ENCODE peak calls at places on chromosomes 12 and 14, in eight cellular contexts. R is neural progenitor cell, B is HCT116, E is hepatocyte, Z is PC-3, U is GM23338, J is SK-N-SH, X is OCI-LY7. C is an unnamed sample. For H3K4me1, the result is how much of the 10 kb centered on the place peaks cover.

GRCh38 chr12:53327435-53328042 is 6.1 kb upstream of the AAAS start:
- DNase-seq in Z (peak), R (no peak), U (peak), X (peak), B (no peak), E (no peak), J (peak), C (no peak)

GRCh38 chr12:32208355-32208754 is 101.7 kb downstream of the BICD1 start:
- DNase-seq in X (no peak), E (no peak), R (no peak), J (no peak), Z (no peak), B (no peak), U (no peak), C (no peak)

GRCh38 chr14:75884198-75884611 is 97.6 kb downstream of the TGFB3 start:
- DNase-seq in B (no peak), R (peak), Z (peak), E (no peak), U (peak), J (peak), X (no peak), C (no peak)

GRCh38 chr14:95953111-95953724 is 76.6 kb downstream of the TUNAR start:
- DNase-seq in U (peak), Z (no peak), E (peak), R (peak), X (peak), J (no peak), B (no peak), C (no peak)

GRCh38 chr12:88336071-88336768 is 194.1 kb downstream of the TMTC3 start:
- DNase-seq in X (no peak), R (peak), U (no peak), J (no peak), Z (no peak), E (no peak), B (no peak), C (no peak)

GRCh38 chr12:31339831-31340622 is 14.1 kb upstream of the SINHCAF start:
- DNase-seq in Z (peak), J (no peak), E (no peak), R (no peak), B (no peak), U (peak), X (no peak), C (no peak)

GRCh38 chr14:93073833-93074769 is 41.6 kb downstream of the ITPK1 start:
- DNase-seq in E (no peak), U (no peak), X (peak), Z (no peak), J (no peak), R (no peak), B (no peak), C (no peak)

GRCh38 chr14:103250888-103251287 is 83.1 kb upstream of the EIF5 start:
- DNase-seq in E (no peak), R (no peak), B (no peak), J (no peak), U (no peak), X (no peak), Z (peak), C (no peak)

GRCh38 chr14:104567957-104568225 is 11.7 kb upstream of the C14orf180 start:
- DNase-seq in E (no peak), B (no peak), U (no peak), Z (no peak), X (no peak), J (no peak), R (no peak), C (no peak)

GRCh38 chr12:2324375-2324774 is 271.6 kb downstream of the CACNA1C start:
- DNase-seq in X (no peak), J (no peak), E (no peak), Z (no peak), R (no peak), U (no peak), B (no peak), C (no peak)

GRCh38 chr12:25775968-25776367 is 182.5 kb upstream of the RASSF8 start:
- DNase-seq in U (no peak), B (no peak), X (no peak), J (peak), R (no peak), Z (peak), E (peak), C (no peak)

GRCh38 chr12:26434299-26434915 is 239.0 kb downstream of the SSPN start:
- DNase-seq in U (peak), J (peak), B (peak), E (peak), Z (peak), X (peak), R (peak), C (peak)

GRCh38 chr12:112977139-112977538 is 1.2 kb upstream of the OAS2 start:
- DNase-seq in B (no peak), R (no peak), Z (no peak), J (no peak), X (no peak), E (no peak), U (no peak), C (no peak)

GRCh38 chr14:92451755-92452154 is 61.8 kb upstream of the RIN3 start:
- DNase-seq in B (no peak), J (no peak), X (no peak), E (no peak), R (no peak), Z (no peak), U (no peak), C (no peak)

GRCh38 chr12:27975222-27976136 is 2.9 kb upstream of the PTHLH start:
- DNase-seq in E (peak), B (no peak), Z (peak), U (peak), R (peak), J (peak), X (no peak), C (no peak)

GRCh38 chr14:69056389-69056788 is 77.3 kb upstream of the ACTN1 start:
- DNase-seq in R (no peak), J (peak), E (peak), U (peak), Z (no peak), B (peak), X (no peak), C (no peak)

GRCh38 chr14:35347323-35348043 is 55.3 kb downstream of the PSMA6 start:
- DNase-seq in E (peak), R (peak), X (no peak), Z (no peak), B (no peak), J (peak), U (peak), C (no peak)

GRCh38 chr12:77166711-77167110 is 101.3 kb upstream of the E2F7 start:
- DNase-seq in X (no peak), E (no peak), B (no peak), U (no peak), J (no peak), Z (peak), R (no peak), C (no peak)

GRCh38 chr12:31029466-31029865 is 44.2 kb upstream of the DDX11 start:
- DNase-seq in B (no peak), E (no peak), X (peak), U (no peak), Z (no peak), R (no peak), J (no peak), C (no peak)

GRCh38 chr14:105146181-105146975 is 22.2 kb downstream of the JAG2 start:
- DNase-seq in J (no peak), E (no peak), X (no peak), U (no peak), Z (no peak), R (no peak), B (no peak), C (no peak)

GRCh38 chr12:57027011-57027804 is 10.9 kb upstream of the TAC3 start:
- DNase-seq in Z (no peak), R (no peak), E (no peak), X (no peak), U (no peak), B (no peak), J (peak), C (no peak)

GRCh38 chr12:45231515-45232145 is 15.7 kb downstream of the ANO6 start:
- DNase-seq in R (no peak), J (no peak), B (no peak), Z (peak), X (no peak), U (no peak), E (no peak), C (no peak)

GRCh38 chr12:27838543-27838942 is 58.5 kb upstream of the MANSC4 start:
- DNase-seq in X (no peak), U (no peak), J (no peak), E (no peak), Z (no peak), B (no peak), R (no peak), C (no peak)

GRCh38 chr12:45725631-45726593 is 3.6 kb upstream of the ARID2 start:
- DNase-seq in E (peak), B (no peak), X (peak), U (peak), R (peak), Z (peak), J (peak), C (peak)

GRCh38 chr14:30958555-30959407 is 66.7 kb upstream of the AP4S1 start:
- DNase-seq in Z (no peak), E (no peak), J (no peak), B (no peak), U (no peak), X (no peak), R (no peak), C (no peak)

GRCh38 chr14:96167224-96168148 is 37.2 kb upstream of the BDKRB2 start:
- DNase-seq in X (no peak), Z (peak), U (no peak), E (peak), R (no peak), J (no peak), B (no peak), C (no peak)

GRCh38 chr12:39619660-39620433 is at the start of gene ABCD2:
- DNase-seq in R (peak), X (peak), Z (peak), U (peak), J (peak), B (peak), E (peak), C (peak)

GRCh38 chr14:59280961-59281360 is 92.5 kb downstream of the DAAM1 start:
- DNase-seq in B (no peak), X (no peak), E (no peak), R (no peak), U (no peak), J (no peak), Z (no peak), C (no peak)

GRCh38 chr14:32608880-32609279 is 279.8 kb downstream of the AKAP6 start:
- DNase-seq in U (no peak), X (no peak), E (no peak), B (no peak), J (no peak), R (peak), Z (peak), C (no peak)

GRCh38 chr14:32606297-32606696 is 277.2 kb downstream of the AKAP6 start:
- DNase-seq in B (no peak), R (no peak), E (no peak), J (no peak), X (no peak), Z (peak), U (no peak), C (no peak)

GRCh38 chr14:32607399-32607798 is 278.3 kb downstream of the AKAP6 start:
- DNase-seq in Z (no peak), J (peak), X (no peak), B (no peak), U (no peak), E (no peak), R (no peak), C (no peak)

GRCh38 chr14:32609388-32609787 is 280.3 kb downstream of the AKAP6 start:
- DNase-seq in B (no peak), E (no peak), J (no peak), U (no peak), X (no peak), Z (no peak), R (no peak), C (no peak)

GRCh38 chr14:32611752-32612151 is 282.7 kb downstream of the AKAP6 start:
- DNase-seq in B (no peak), Z (peak), U (no peak), X (no peak), R (no peak), J (no peak), E (no peak), C (no peak)
- TF ChIP-seq EZH2phosphoT487 in B (no peak), Z (no peak), U (no peak), X (no peak), R (no peak), J (no peak), E (no peak), C (no peak)

GRCh38 chr14:72104011-72104613 is 171.9 kb downstream of the RGS6 start:
- DNase-seq in U (peak), B (peak), E (peak), J (peak), R (peak), X (peak), Z (peak), C (no peak)
- TF ChIP-seq CTCF in U (peak), B (peak), E (peak), J (peak), R (peak), X (peak), Z (peak), C (peak)

GRCh38 chr12:55827806-55828205 is 1.6 kb downstream of the DNAJC14 start:
- DNase-seq in Z (no peak), R (no peak), U (no peak), X (no peak), E (no peak), J (no peak), B (no peak), C (no peak)
- H3K4me1 ChIP-seq in Z (under half), R (under half), U (under half), X (under half), E (under half), J (under half), B (under half), C (under half)

GRCh38 chr14:79764288-79764687 is 447.0 kb downstream of the DIO2 start:
- DNase-seq in Z (peak), E (peak), J (no peak), X (no peak), B (no peak), R (no peak), U (no peak), C (no peak)
- TF ChIP-seq EZH2phosphoT487 in Z (no peak), E (peak), J (no peak), X (no peak), B (no peak), R (no peak), U (no peak), C (no peak)

GRCh38 chr14:94412671-94413638 is 24.6 kb upstream of the SERPINA1 start:
- DNase-seq in R (no peak), B (no peak), Z (peak), J (no peak), U (peak), X (no peak), E (no peak), C (no peak)
- TF ChIP-seq CTCF in R (peak), B (peak), Z (peak), J (peak), U (peak), X (peak), E (peak), C (no peak)

GRCh38 chr12:13005649-13006048 is 5.6 kb upstream of the HEBP1 start:
- DNase-seq in U (peak), Z (no peak), J (no peak), R (no peak), E (no peak), B (no peak), X (no peak), C (no peak)

GRCh38 chr12:13004986-13005385 is 4.9 kb upstream of the HEBP1 start:
- DNase-seq in X (no peak), R (no peak), E (no peak), J (no peak), B (no peak), Z (no peak), U (no peak), C (no peak)

GRCh38 chr12:13007496-13008233 is 7.6 kb upstream of the HEBP1 start:
- DNase-seq in J (no peak), X (no peak), Z (no peak), B (no peak), U (no peak), R (no peak), E (no peak), C (no peak)

GRCh38 chr12:13011098-13011497 is 11.0 kb upstream of the HEBP1 start:
- DNase-seq in Z (no peak), B (no peak), R (no peak), X (no peak), U (no peak), J (no peak), E (no peak), C (no peak)

DNA sequence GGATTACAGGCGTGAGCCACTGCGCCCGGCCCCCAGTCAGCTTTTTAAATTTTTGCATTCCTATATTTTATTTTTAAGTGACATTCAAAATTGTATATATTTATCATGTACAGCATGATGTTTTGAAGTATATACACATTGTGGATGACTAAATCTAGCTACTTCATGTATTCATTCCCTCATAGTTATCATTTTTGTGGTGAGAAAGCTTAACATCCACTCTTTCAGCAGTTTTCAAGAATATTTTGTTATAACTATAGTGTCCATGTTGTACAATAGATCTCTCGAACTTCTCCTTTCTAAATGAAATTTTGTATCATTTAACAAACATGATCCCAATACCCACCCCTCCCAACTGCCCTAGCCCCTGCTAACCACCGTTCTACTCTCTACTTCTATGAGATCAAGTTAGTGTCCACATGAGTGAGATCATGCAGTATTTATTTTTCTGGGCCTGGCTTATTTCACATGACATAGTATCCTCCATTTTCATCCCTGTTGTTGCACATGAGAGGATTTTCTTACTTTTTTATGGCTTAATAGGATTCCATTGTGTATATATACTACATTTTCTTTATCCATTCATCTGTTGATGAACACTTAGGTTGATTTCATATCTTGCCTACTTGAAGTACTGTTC is 8.8 kb upstream of the HEBP1 start:
- DNase-seq in X (no peak), E (no peak), Z (no peak), J (no peak), R (no peak), U (no peak), B (no peak), C (no peak)
- H3K4me1 ChIP-seq in X (under half), E (under half), Z (under half), J (under half), R (under half), U (under half), B (under half), C (under half)

GRCh38 chr12:122201381-122201780 is 2.1 kb upstream of the B3GNT4 start:
- DNase-seq in B (no peak), J (no peak), R (no peak), E (no peak), X (no peak), Z (no peak), U (no peak), C (no peak)

GRCh38 chr12:122199484-122200355 is 3.8 kb upstream of the B3GNT4 start:
- DNase-seq in B (no peak), R (no peak), Z (no peak), X (no peak), J (no peak), E (no peak), U (no peak), C (no peak)

GRCh38 chr12:122203301-122203967 is at the start of gene B3GNT4:
- DNase-seq in R (peak), E (peak), Z (peak), X (no peak), U (peak), J (peak), B (peak), C (peak)

GRCh38 chr12:122202017-122202416 is 1.5 kb upstream of the B3GNT4 start:
- DNase-seq in E (no peak), J (peak), R (no peak), Z (no peak), X (no peak), B (no peak), U (no peak), C (no peak)

DNA sequence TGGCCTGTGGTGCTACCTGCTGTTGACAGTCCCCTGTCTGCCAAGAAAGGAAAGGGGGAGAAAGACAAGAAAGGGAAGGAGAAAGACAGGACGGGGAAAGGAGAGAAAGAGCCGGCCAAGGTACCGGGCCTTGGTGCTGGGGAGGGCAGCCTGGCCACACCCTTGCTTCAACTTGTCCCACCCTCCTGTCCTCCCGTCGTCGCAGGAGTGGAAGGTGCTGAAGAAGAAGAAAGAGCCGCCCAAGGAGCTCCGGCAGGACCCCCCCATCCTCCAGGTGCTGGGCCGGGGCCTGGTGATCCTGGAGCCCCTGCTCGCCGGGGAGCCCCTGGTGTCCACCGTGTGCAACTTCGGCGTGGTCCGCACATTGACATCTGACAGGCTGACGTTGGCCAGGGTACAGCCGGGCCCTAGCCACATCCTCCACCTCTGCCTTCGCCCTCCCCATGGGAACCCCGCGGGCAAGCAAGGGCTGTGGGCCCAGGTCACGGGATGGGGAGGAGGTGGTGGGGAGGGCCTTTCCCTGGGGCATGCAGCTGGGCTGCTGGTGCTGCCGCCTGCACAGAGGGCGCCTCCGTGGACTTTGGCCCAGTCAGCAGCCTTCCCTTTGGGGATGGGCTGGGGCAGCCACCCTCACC is 2.9 kb upstream of the B3GNT4 start:
- DNase-seq in Z (no peak), U (peak), R (peak), J (peak), E (no peak), X (no peak), B (no peak), C (no peak)
- TF ChIP-seq EZH2phosphoT487 in Z (no peak), U (no peak), R (no peak), J (no peak), E (no peak), X (no peak), B (no peak), C (no peak)

GRCh38 chr12:121711925-121712461 is 559 bp upstream of the TMEM120B start:
- DNase-seq in U (peak), X (peak), R (peak), Z (peak), J (no peak), B (no peak), E (peak), C (no peak)

GRCh38 chr12:121715862-121716435 is 3.4 kb downstream of the TMEM120B start:
- DNase-seq in E (no peak), U (no peak), Z (no peak), B (no peak), R (no peak), X (no peak), J (no peak), C (no peak)

GRCh38 chr12:121709478-121709890 is 3.1 kb upstream of the TMEM120B start:
- DNase-seq in U (no peak), R (no peak), Z (peak), X (no peak), J (no peak), E (peak), B (peak), C (no peak)

GRCh38 chr12:121713257-121714155 is 954 bp downstream of the TMEM120B start:
- DNase-seq in J (no peak), R (no peak), B (no peak), E (peak), Z (peak), U (peak), X (no peak), C (no peak)

GRCh38 chr12:121712462-121713256 is at the start of gene TMEM120B:
- DNase-seq in E (peak), U (peak), B (no peak), R (peak), Z (peak), J (peak), X (peak), C (peak)
- TF ChIP-seq CTCF in E (peak), U (no peak), B (peak), R (peak), Z (peak), J (peak), X (peak), C (no peak)